ENCODE peak calls at places on chromosomes 7 and 10, in seven cellular contexts. J is heart left ventricle, V is mucosa of descending colon, S is endothelial cell of umbilical vein, P is cardiac muscle cell, L is adipocyte, O is H7. Y is an unnamed sample.

GRCh38 chr10:28678687-28679457 is 1.6 kb downstream of the BAMBI start:
- DNase-seq in L (peak; percentile 46), V (no peak), S (peak; percentile 49), J (no peak), P (peak; percentile 58), O (no peak), Y (no peak)

GRCh38 chr10:26475448-26475847 is 37.3 kb downstream of the APBB1IP start:
- DNase-seq in J (no peak), O (no peak), S (no peak), L (no peak), V (no peak), P (no peak), Y (no peak)

GRCh38 chr7:150962743-150963399 is 15.2 kb downstream of the KCNH2 start:
- DNase-seq in O (peak; percentile 98), J (peak; percentile 82), V (peak; percentile 68), S (peak; percentile 36), P (peak; percentile 85), L (peak; percentile 61), Y (no peak)

GRCh38 chr10:12707461-12708185 is 293.9 kb downstream of the CCDC3 start:
- DNase-seq in P (peak; percentile 62), V (peak; percentile 34), L (peak; percentile 90), S (peak; percentile 99), O (no peak), J (no peak), Y (no peak)

GRCh38 chr7:22016547-22016946 is 70.8 kb upstream of the CDCA7L start:
- DNase-seq in S (no peak), L (no peak), O (no peak), J (no peak), P (no peak), V (no peak), Y (no peak)

GRCh38 chr7:98867271-98867701 is 2.5 kb downstream of the TMEM130 start:
- DNase-seq in O (peak; percentile 78), J (no peak), L (peak; percentile 18), P (peak; percentile 35), V (no peak), S (no peak), Y (no peak)

GRCh38 chr7:108073305-108074070 is 56.7 kb downstream of the LAMB4 start:
- DNase-seq in J (no peak), O (no peak), S (no peak), L (no peak), P (no peak), V (no peak), Y (no peak)

GRCh38 chr7:100577507-100577906 is 3.8 kb upstream of the SAP25 start:
- DNase-seq in O (peak; percentile 29), S (no peak), V (no peak), L (no peak), P (no peak), J (peak; percentile 48), Y (peak; percentile 63)

GRCh38 chr10:98246911-98247820 is 20.8 kb downstream of the LOXL4 start:
- DNase-seq in J (no peak), L (peak; percentile 42), S (no peak), O (no peak), P (no peak), V (no peak), Y (peak; percentile 88)

GRCh38 chr10:102645388-102645740 is 1.1 kb downstream of the TRIM8 start:
- DNase-seq in L (no peak), S (peak; percentile 85), V (peak; percentile 85), J (peak; percentile 84), P (peak; percentile 68), O (no peak), Y (peak; percentile 94)

GRCh38 chr10:119805702-119806230 is 66.9 kb downstream of the MCMBP start:
- DNase-seq in S (peak; percentile 47), V (no peak), O (no peak), J (no peak), L (peak; percentile 24), P (no peak), Y (no peak)

GRCh38 chr7:105828141-105828540 is 48.3 kb downstream of the ATXN7L1 start:
- DNase-seq in S (no peak), L (no peak), P (no peak), V (no peak), O (no peak), J (no peak), Y (no peak)

GRCh38 chr7:35722054-35722849 is 27.3 kb upstream of the HERPUD2 start:
- DNase-seq in O (no peak), J (no peak), P (no peak), L (no peak), S (no peak), V (no peak), Y (no peak)

GRCh38 chr10:285216-285967 is 150.1 kb downstream of the ZMYND11 start:
- DNase-seq in O (no peak), V (no peak), P (no peak), L (no peak), J (no peak), S (no peak), Y (no peak)

GRCh38 chr10:45001382-45002148 is 842 bp downstream of the ZNF22 start:
- DNase-seq in S (peak; percentile 94), O (peak; percentile 60), J (peak; percentile 77), P (peak; percentile 62), V (peak; percentile 76), L (peak; percentile 84), Y (peak; percentile 91)

GRCh38 chr10:58473966-58474365 is 38.7 kb upstream of the BICC1 start:
- DNase-seq in O (no peak), J (no peak), P (no peak), S (no peak), L (peak; percentile 47), V (no peak), Y (no peak)

DNA sequence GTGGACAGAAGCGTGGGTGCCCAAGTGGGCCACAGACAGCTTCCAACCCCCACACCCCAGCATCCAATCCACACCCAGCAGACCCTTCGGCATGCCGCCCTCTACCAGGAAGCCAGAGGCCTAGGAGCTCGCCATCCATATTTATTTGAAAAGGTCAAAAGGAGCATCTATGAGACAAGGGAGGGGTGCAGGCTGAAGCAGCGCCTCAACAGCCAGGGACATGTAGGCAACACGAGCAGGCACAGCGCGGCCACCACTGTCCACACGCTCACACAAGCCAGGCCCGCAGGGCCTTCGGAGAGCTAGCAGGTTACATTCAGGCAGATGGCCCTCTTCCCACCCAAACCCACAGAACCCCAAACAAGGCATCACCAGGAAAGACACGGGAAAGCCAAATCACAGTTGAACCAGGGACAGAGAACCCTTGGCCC is 34.6 kb downstream of the PSAP start:
- DNase-seq in O (no peak), L (no peak), V (no peak), S (no peak), P (no peak), J (no peak), Y (no peak)
- H3K36me3 ChIP-seq in O (peaks cover 49% of the 10 kb centered on the region), L (peaks cover 77% of the 10 kb centered on the region), V (peaks cover 22% of the 10 kb centered on the region), S (peaks cover 16% of the 10 kb centered on the region), P (peaks cover 47% of the 10 kb centered on the region), J (peaks cover 67% of the 10 kb centered on the region), Y (peaks cover 38% of the 10 kb centered on the region)

GRCh38 chr7:43615558-43616145 is 32.7 kb downstream of the STK17A start:
- DNase-seq in L (no peak), J (no peak), P (no peak), V (no peak), O (no peak), S (peak; percentile 36), Y (no peak)

GRCh38 chr7:43612599-43613589 is 30.0 kb downstream of the STK17A start:
- DNase-seq in J (no peak), L (peak; percentile 64), V (no peak), P (no peak), O (no peak), S (no peak), Y (no peak)

GRCh38 chr7:43616977-43617376 is 34.1 kb downstream of the STK17A start:
- DNase-seq in V (no peak), S (no peak), P (no peak), J (no peak), L (no peak), O (no peak), Y (no peak)

GRCh38 chr7:43609097-43609496 is 26.2 kb downstream of the STK17A start:
- DNase-seq in V (no peak), O (no peak), P (no peak), S (no peak), L (no peak), J (no peak), Y (no peak)

DNA sequence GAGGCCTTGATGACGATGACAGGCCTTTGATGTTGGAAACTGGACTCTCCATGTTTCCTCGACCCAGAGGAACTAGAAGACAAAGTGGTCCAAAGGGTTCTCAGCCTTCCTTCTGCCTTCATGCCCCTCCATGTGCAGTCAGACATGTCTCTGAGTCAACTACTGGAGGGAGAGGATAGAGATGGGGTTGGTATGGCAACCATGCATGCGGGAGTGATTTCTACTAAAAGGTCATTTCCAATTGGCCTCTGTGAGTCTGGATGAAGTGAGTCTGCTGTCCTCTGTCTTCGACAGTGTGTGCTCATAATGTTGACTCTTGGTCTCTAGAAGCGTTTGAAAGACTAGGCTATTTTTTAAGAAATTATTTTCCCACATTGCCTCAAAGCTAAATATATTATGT is 29.2 kb downstream of the STK17A start:
- DNase-seq in J (no peak), S (no peak), O (no peak), V (no peak), P (no peak), L (no peak), Y (no peak)
- H3K36me3 ChIP-seq in J (peaks cover 30% of the 10 kb centered on the region), S (peaks cover 9% of the 10 kb centered on the region), O (peaks cover 4% of the 10 kb centered on the region), V (peaks cover 4% of the 10 kb centered on the region), P (peaks cover 11% of the 10 kb centered on the region), L (peaks cover 35% of the 10 kb centered on the region), Y (peaks cover 4% of the 10 kb centered on the region)

DNA sequence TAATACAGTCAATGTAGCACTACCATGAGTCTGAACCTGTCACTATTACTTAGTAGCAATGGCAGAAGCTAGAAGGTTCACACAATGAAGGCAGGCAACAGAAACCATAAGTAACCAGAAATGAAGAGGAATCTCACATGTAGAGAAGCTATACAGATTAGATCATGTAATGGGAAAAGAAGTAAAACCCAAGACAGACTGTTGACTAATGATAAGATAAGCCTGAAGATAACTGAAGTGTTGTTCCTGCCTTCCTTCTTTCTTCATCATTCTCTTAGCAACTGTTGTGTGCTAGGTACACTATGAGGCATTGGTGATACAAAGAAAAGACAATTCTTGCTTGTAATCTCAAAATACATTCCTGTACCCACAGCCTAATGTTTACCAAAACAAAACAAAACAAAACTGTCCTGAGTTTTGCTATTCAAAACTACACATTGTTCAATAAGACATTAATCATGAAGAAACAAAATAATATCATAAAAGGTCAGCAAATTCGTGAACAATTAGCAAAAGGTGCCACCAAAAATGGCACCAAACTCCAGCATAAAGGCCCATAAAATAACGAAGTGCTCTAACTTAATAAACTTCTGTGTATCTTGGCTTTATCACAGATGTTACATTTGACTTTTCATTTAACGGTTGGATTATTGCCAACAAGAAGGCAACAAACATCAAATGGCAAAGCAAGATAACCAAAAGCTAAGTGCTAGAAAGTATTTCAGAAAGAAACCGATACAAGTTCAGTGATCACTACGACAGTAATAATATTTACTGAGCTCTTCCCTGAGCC is 27.1 kb downstream of the ZNF800 start:
- DNase-seq in S (no peak), P (no peak), L (no peak), J (no peak), V (no peak), O (no peak), Y (no peak)
- H3K36me3 ChIP-seq in S (peaks cover 7% of the 10 kb centered on the region), P (peaks cover 7% of the 10 kb centered on the region), L (peaks cover 62% of the 10 kb centered on the region), J (peaks cover 42% of the 10 kb centered on the region), V (no peaks in the 10 kb centered on the region), O (no peaks in the 10 kb centered on the region), Y (peaks cover 12% of the 10 kb centered on the region)

DNA sequence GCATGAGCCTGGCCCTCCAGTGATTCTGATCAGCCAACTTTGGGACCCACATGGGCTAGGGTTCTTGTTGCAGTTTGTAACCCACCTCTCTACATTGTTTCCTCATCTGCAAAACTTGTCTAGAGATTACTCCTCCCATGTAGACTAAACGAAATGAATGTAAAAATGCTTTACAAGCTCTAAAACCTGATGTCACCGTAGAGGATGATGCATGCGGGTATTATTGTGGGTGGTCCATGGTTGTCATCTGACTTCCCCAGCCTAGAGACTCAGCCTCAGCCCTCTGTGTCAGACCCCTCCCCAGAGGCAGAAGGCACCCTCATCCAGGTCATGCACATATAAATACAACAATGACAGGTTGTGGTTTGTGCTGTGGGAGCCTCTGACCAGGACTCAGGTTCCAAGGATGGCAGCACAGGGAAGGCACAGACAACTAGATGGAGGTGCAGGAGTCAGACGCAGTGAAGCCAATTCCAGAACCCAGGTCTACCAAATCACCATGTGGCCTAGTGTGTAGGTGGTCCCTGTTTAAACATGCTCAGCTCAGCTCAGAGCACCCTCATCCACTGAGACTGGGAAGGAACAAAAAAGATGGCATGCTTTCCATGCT is 3.2 kb upstream of the NODAL start:
- DNase-seq in L (no peak), P (no peak), V (no peak), J (peak; percentile 14), S (no peak), O (no peak), Y (peak; percentile 2)
- H3K36me3 ChIP-seq in L (no peaks in the 10 kb centered on the region), P (no peaks in the 10 kb centered on the region), V (no peaks in the 10 kb centered on the region), J (no peaks in the 10 kb centered on the region), S (no peaks in the 10 kb centered on the region), O (no peaks in the 10 kb centered on the region), Y (no peaks in the 10 kb centered on the region)

Y was measured in kidney.